ENCODE peak calls at places on chromosomes 5 and 9, in nine cellular contexts. One of them, this sample, is unnamed.

GRCh38 chr5:58294598-58295298 is 165.1 kb downstream of the PLK2 start:
- DNase-seq in NCI-H1436: no peak
- DNase-seq in WERI-Rb-1: no peak
- DNase-seq in Calu3: peak
- DNase-seq in RPMI8226: no peak
- DNase-seq in neural crest cell: no peak
- DNase-seq in SK-N-SH: no peak
- DNase-seq in left cardiac atrium: no peak
- DNase-seq in GM12865: no peak
- DNase-seq in this sample: no peak

GRCh38 chr9:83669067-83669466 is 38.7 kb downstream of the UBQLN1 start:
- DNase-seq in RPMI8226: no peak
- DNase-seq in NCI-H1436: no peak
- DNase-seq in neural crest cell: no peak
- DNase-seq in GM12865: no peak
- DNase-seq in WERI-Rb-1: no peak
- DNase-seq in left cardiac atrium: no peak
- DNase-seq in SK-N-SH: no peak
- DNase-seq in Calu3: no peak
- DNase-seq in this sample: no peak

GRCh38 chr5:91266184-91266705 is 116.9 kb downstream of the ARRDC3 start:
- DNase-seq in left cardiac atrium: no peak
- DNase-seq in neural crest cell: no peak
- DNase-seq in WERI-Rb-1: no peak
- DNase-seq in GM12865: peak
- DNase-seq in Calu3: no peak
- DNase-seq in NCI-H1436: no peak
- DNase-seq in SK-N-SH: peak
- DNase-seq in RPMI8226: peak
- DNase-seq in this sample: peak

GRCh38 chr5:142065273-142065672 is 43.3 kb upstream of the NDFIP1 start:
- DNase-seq in left cardiac atrium: peak
- DNase-seq in neural crest cell: peak
- DNase-seq in SK-N-SH: peak
- DNase-seq in WERI-Rb-1: no peak
- DNase-seq in GM12865: no peak
- DNase-seq in RPMI8226: peak
- DNase-seq in Calu3: no peak
- DNase-seq in NCI-H1436: no peak
- DNase-seq in this sample: no peak

GRCh38 chr5:127568166-127568565 is 50.7 kb downstream of the PRRC1 start:
- DNase-seq in left cardiac atrium: no peak
- DNase-seq in RPMI8226: no peak
- DNase-seq in WERI-Rb-1: no peak
- DNase-seq in Calu3: no peak
- DNase-seq in NCI-H1436: no peak
- DNase-seq in GM12865: no peak
- DNase-seq in neural crest cell: no peak
- DNase-seq in SK-N-SH: no peak
- DNase-seq in this sample: no peak

GRCh38 chr5:90166816-90167215 is 242.7 kb downstream of the CETN3 start:
- DNase-seq in RPMI8226: no peak
- DNase-seq in NCI-H1436: no peak
- DNase-seq in neural crest cell: no peak
- DNase-seq in WERI-Rb-1: no peak
- DNase-seq in SK-N-SH: no peak
- DNase-seq in left cardiac atrium: no peak
- DNase-seq in Calu3: no peak
- DNase-seq in GM12865: no peak
- DNase-seq in this sample: no peak

GRCh38 chr5:132234684-132235062 is 7.0 kb upstream of the P4HA2 start:
- DNase-seq in GM12865: no peak
- DNase-seq in NCI-H1436: no peak
- DNase-seq in neural crest cell: no peak
- DNase-seq in WERI-Rb-1: peak
- DNase-seq in RPMI8226: no peak
- DNase-seq in Calu3: no peak
- DNase-seq in SK-N-SH: no peak
- DNase-seq in left cardiac atrium: no peak
- DNase-seq in this sample: no peak

GRCh38 chr9:124260769-124261603 is 3.2 kb downstream of the NEK6 start:
- DNase-seq in GM12865: peak
- DNase-seq in RPMI8226: no peak
- DNase-seq in NCI-H1436: no peak
- DNase-seq in SK-N-SH: no peak
- DNase-seq in Calu3: peak
- DNase-seq in neural crest cell: no peak
- DNase-seq in left cardiac atrium: peak
- DNase-seq in WERI-Rb-1: no peak
- DNase-seq in this sample: peak

GRCh38 chr9:72540348-72540873 is 19.0 kb downstream of the TMC1 start:
- DNase-seq in GM12865: no peak
- DNase-seq in NCI-H1436: no peak
- DNase-seq in WERI-Rb-1: no peak
- DNase-seq in Calu3: no peak
- DNase-seq in left cardiac atrium: no peak
- DNase-seq in SK-N-SH: no peak
- DNase-seq in RPMI8226: no peak
- DNase-seq in neural crest cell: no peak
- DNase-seq in this sample: peak

GRCh38 chr9:89361816-89362646 is 43.7 kb downstream of the SECISBP2 start:
- DNase-seq in RPMI8226: no peak
- DNase-seq in NCI-H1436: no peak
- DNase-seq in WERI-Rb-1: no peak
- DNase-seq in left cardiac atrium: no peak
- DNase-seq in Calu3: no peak
- DNase-seq in neural crest cell: no peak
- DNase-seq in SK-N-SH: no peak
- DNase-seq in GM12865: no peak
- DNase-seq in this sample: no peak